ENCODE peak calls at places on chromosomes 7 and 10, in eight cellular contexts. H is AG04450; R is activated CD4-positive, CD25-positive, alpha-beta regulatory T cell treated with anti-CD3 and anti-CD28 coated beads, Interleukin-2, amount 50 U/mL, for 72 hours; W is H54; E is germinal center; S is NCI-H1105; K is iris pigment epithelial cell; I is activated T-helper 1 cell treated with anti-CD3 and anti-CD28 coated beads, Interleukin-2, amount 50 U/mL, for 16 hours. Y is an unnamed sample.

GRCh38 chr7:112779667-112780066 is 10.5 kb downstream of the TMEM168 start:
- DNase-seq in S (no peak), I (no peak), E (no peak), W (no peak), H (no peak), R (no peak), K (peak), Y (no peak)

GRCh38 chr7:159036916-159037605 is 107.6 kb downstream of the VIPR2 start:
- DNase-seq in H (no peak), I (no peak), W (no peak), K (no peak), E (no peak), S (no peak), R (no peak), Y (no peak)

GRCh38 chr7:73668103-73668937 is 689 bp downstream of the VPS37D start:
- DNase-seq in K (peak), S (no peak), H (no peak), E (no peak), R (no peak), W (no peak), I (no peak), Y (no peak)

GRCh38 chr7:17233643-17234397 is 64.6 kb upstream of the AHR start:
- DNase-seq in R (peak), W (no peak), K (peak), S (no peak), I (no peak), E (no peak), H (no peak), Y (no peak)

GRCh38 chr7:91759205-91759863 is 121.2 kb downstream of the MTERF1 start:
- DNase-seq in I (no peak), W (no peak), S (no peak), H (no peak), R (no peak), E (no peak), K (peak), Y (peak)

GRCh38 chr7:150869467-150869866 is 17.1 kb downstream of the AOC1 start:
- DNase-seq in K (no peak), W (no peak), H (no peak), E (no peak), I (no peak), S (no peak), R (no peak), Y (no peak)

GRCh38 chr7:14754631-14755030 is 147.9 kb downstream of the DGKB start:
- DNase-seq in E (no peak), S (no peak), I (no peak), K (peak), H (peak), R (no peak), W (no peak), Y (no peak)

GRCh38 chr10:12719365-12719764 is 282.1 kb downstream of the CCDC3 start:
- DNase-seq in R (no peak), S (no peak), W (no peak), H (no peak), K (peak), E (no peak), I (no peak), Y (no peak)

GRCh38 chr10:89428873-89429272 is 14.5 kb downstream of the IFIT5 start:
- DNase-seq in E (no peak), S (peak), H (no peak), I (no peak), K (peak), R (no peak), W (no peak), Y (no peak)

GRCh38 chr7:36034020-36034419 is 119.0 kb upstream of the EEPD1 start:
- DNase-seq in H (no peak), K (peak), S (no peak), I (no peak), R (no peak), W (peak), E (no peak), Y (no peak)

GRCh38 chr7:12550956-12551355 is 19.6 kb upstream of the SCIN start:
- DNase-seq in K (peak), R (no peak), H (peak), E (no peak), S (no peak), W (no peak), I (no peak), Y (no peak)

GRCh38 chr7:123401295-123401694 is 133.1 kb downstream of the IQUB start:
- DNase-seq in S (no peak), I (no peak), E (no peak), W (no peak), R (no peak), H (no peak), K (no peak), Y (no peak)

Y was measured in RPMI8226.